ENCODE peak calls at places on chromosome 2, in five cellular contexts. T, R, V, E and I are unnamed samples.

GRCh38 chr2:128396946-128397345 is 78.3 kb upstream of the HS6ST1 start:
- DNase-seq in T (no peak), R (no peak), V (no peak), E (no peak), I (no peak)

GRCh38 chr2:69383178-69383812 is 3.7 kb downstream of the GFPT1 start:
- DNase-seq in T (no peak), R (no peak), V (no peak), E (no peak), I (no peak)

GRCh38 chr2:240856151-240856980 is 12.3 kb upstream of the AGXT start:
- DNase-seq in T (no peak), R (no peak), V (no peak), E (no peak), I (no peak)

GRCh38 chr2:118774458-118775133 is 72.9 kb downstream of the EN1 start:
- DNase-seq in T (no peak), R (peak; percentile 29), V (peak; percentile 2), E (peak; percentile 15), I (no peak)

GRCh38 chr2:148817210-148817708 is 57.8 kb upstream of the KIF5C start:
- DNase-seq in T (no peak), R (no peak), V (no peak), E (no peak), I (no peak)

GRCh38 chr2:156437272-156437671 is 1.1 kb downstream of the GPD2 start:
- DNase-seq in T (no peak), R (peak; percentile 30), V (no peak), E (no peak), I (no peak)

GRCh38 chr2:173051463-173051862 is 24.2 kb upstream of the MAP3K20 start:
- DNase-seq in T (no peak), R (no peak), V (no peak), E (no peak), I (no peak)

GRCh38 chr2:102661846-102662245 is 42.5 kb downstream of the SLC9A2 start:
- DNase-seq in T (no peak), R (no peak), V (no peak), E (no peak), I (no peak)

GRCh38 chr2:221397179-221397578 is 174.9 kb downstream of the EPHA4 start:
- DNase-seq in T (no peak), R (no peak), V (no peak), E (no peak), I (no peak)

GRCh38 chr2:206274434-206275273 is at the start of gene ZDBF2:
- DNase-seq in T (peak; percentile 2), R (peak; percentile 59), V (peak; percentile 44), E (peak; percentile 56), I (peak; percentile 86)

GRCh38 chr2:189466656-189467055 is 25.4 kb downstream of the WDR75 start:
- DNase-seq in T (no peak), R (no peak), V (no peak), E (no peak), I (no peak)

GRCh38 chr2:25187729-25188350 is 19.5 kb upstream of the POMC start:
- DNase-seq in T (no peak), R (no peak), V (no peak), E (no peak), I (no peak)

GRCh38 chr2:219876931-219877330 is 249.5 kb downstream of the SLC4A3 start:
- DNase-seq in T (no peak), R (no peak), V (no peak), E (no peak), I (no peak)

GRCh38 chr2:170711774-170712652 is 3.1 kb upstream of the SP5 start:
- DNase-seq in T (no peak), R (no peak), V (no peak), E (no peak), I (peak; percentile 39)

GRCh38 chr2:201433389-201433995 is 17.8 kb downstream of the TRAK2 start:
- DNase-seq in T (no peak), R (no peak), V (no peak), E (no peak), I (no peak)

GRCh38 chr2:164523726-164524125 is 97.6 kb downstream of the GRB14 start:
- DNase-seq in T (no peak), R (no peak), V (no peak), E (no peak), I (no peak)

GRCh38 chr2:63066838-63067237 is 16.2 kb downstream of the OTX1 start:
- DNase-seq in T (no peak), R (no peak), V (no peak), E (no peak), I (no peak)

GRCh38 chr2:157325786-157326185 is at the start of gene ERMN:
- DNase-seq in T (no peak), R (no peak), V (no peak), E (no peak), I (no peak)

GRCh38 chr2:116874021-116874420 is 940.5 kb upstream of the DDX18 start:
- DNase-seq in T (no peak), R (no peak), V (no peak), E (no peak), I (no peak)

GRCh38 chr2:40487592-40487991 is 35.7 kb upstream of the SLC8A1 start:
- DNase-seq in T (no peak), R (peak; percentile 10), V (no peak), E (no peak), I (no peak)

GRCh38 chr2:74560591-74560990 is 6.1 kb downstream of the DOK1 start:
- DNase-seq in T (no peak), R (no peak), V (no peak), E (no peak), I (no peak)

GRCh38 chr2:240566203-240567136 is 1.8 kb upstream of the RNPEPL1 start:
- DNase-seq in T (peak; percentile 86), R (peak; percentile 98), V (peak; percentile 93), E (peak; percentile 80), I (peak; percentile 92)

GRCh38 chr2:226450141-226450540 is 349.5 kb downstream of the IRS1 start:
- DNase-seq in T (no peak), R (no peak), V (no peak), E (no peak), I (no peak)

GRCh38 chr2:150472122-150472899 is 15.2 kb downstream of the RND3 start:
- DNase-seq in T (no peak), R (peak; percentile 71), V (no peak), E (no peak), I (no peak)

GRCh38 chr2:53582556-53582955 is 185.0 kb upstream of the CHAC2 start:
- DNase-seq in T (no peak), R (no peak), V (no peak), E (no peak), I (no peak)

GRCh38 chr2:20164061-20164733 is 60.7 kb downstream of the SDC1 start:
- DNase-seq in T (no peak), R (no peak), V (no peak), E (no peak), I (no peak)

GRCh38 chr2:120344991-120345975 is 653 bp upstream of the INHBB start:
- DNase-seq in T (no peak), R (no peak), V (peak; percentile 18), E (peak; percentile 56), I (peak; percentile 54)

GRCh38 chr2:150669492-150669891 is 182.0 kb upstream of the RND3 start:
- DNase-seq in T (no peak), R (no peak), V (no peak), E (no peak), I (no peak)

GRCh38 chr2:125364181-125364806 is 1291.7 kb upstream of the GYPC start:
- DNase-seq in T (no peak), R (no peak), V (no peak), E (no peak), I (no peak)

GRCh38 chr2:172455121-172455515 is 27.7 kb downstream of the ITGA6 start:
- DNase-seq in T (no peak), R (no peak), V (no peak), E (no peak), I (no peak)

GRCh38 chr2:33196700-33197099 is 249.9 kb downstream of the LTBP1 start:
- DNase-seq in T (no peak), R (no peak), V (no peak), E (no peak), I (no peak)